ENCODE peak calls at places on chromosomes 7 and 10, in six cellular contexts. One of them, this sample, is unnamed.
A peak's percentile ranks its signal among the peaks of the same experiment; 100 is the strongest.

GRCh38 chr7:30080818-30081217 is 52.6 kb downstream of the PLEKHA8 start:
- DNase-seq in HCT116: no peak
- DNase-seq in tibial artery: no peak
- DNase-seq in CD4-positive, alpha-beta T cell: no peak
- DNase-seq in mammary epithelial cell: no peak
- DNase-seq in SK-N-SH: no peak
- DNase-seq in this sample: no peak

GRCh38 chr10:16049775-16050174 is 189.5 kb upstream of the MINDY3 start:
- DNase-seq in HCT116: no peak
- DNase-seq in tibial artery: no peak
- DNase-seq in CD4-positive, alpha-beta T cell: no peak
- DNase-seq in mammary epithelial cell: peak; percentile 32
- DNase-seq in SK-N-SH: no peak
- DNase-seq in this sample: no peak

GRCh38 chr7:159012353-159013069 is 132.2 kb downstream of the VIPR2 start:
- DNase-seq in HCT116: no peak
- DNase-seq in tibial artery: peak; percentile 80
- DNase-seq in CD4-positive, alpha-beta T cell: no peak
- DNase-seq in mammary epithelial cell: no peak
- DNase-seq in SK-N-SH: no peak
- DNase-seq in this sample: no peak

GRCh38 chr10:7563770-7564169 is 103.0 kb downstream of the ITIH5 start:
- DNase-seq in HCT116: no peak
- DNase-seq in tibial artery: no peak
- DNase-seq in CD4-positive, alpha-beta T cell: no peak
- DNase-seq in mammary epithelial cell: no peak
- DNase-seq in SK-N-SH: no peak
- DNase-seq in this sample: no peak

GRCh38 chr7:57819491-57819981 is 369.6 kb downstream of the ZNF716 start:
- DNase-seq in HCT116: no peak
- DNase-seq in tibial artery: no peak
- DNase-seq in CD4-positive, alpha-beta T cell: no peak
- DNase-seq in mammary epithelial cell: no peak
- DNase-seq in SK-N-SH: peak; percentile 51
- DNase-seq in this sample: no peak

GRCh38 chr10:34480345-34480744 is 334.8 kb downstream of the PARD3 start:
- DNase-seq in HCT116: no peak
- DNase-seq in tibial artery: no peak
- DNase-seq in CD4-positive, alpha-beta T cell: no peak
- DNase-seq in mammary epithelial cell: no peak
- DNase-seq in SK-N-SH: no peak
- DNase-seq in this sample: no peak

GRCh38 chr7:47979832-47980181 is 392 bp upstream of the HUS1 start:
- DNase-seq in HCT116: no peak
- DNase-seq in tibial artery: no peak
- DNase-seq in CD4-positive, alpha-beta T cell: no peak
- DNase-seq in mammary epithelial cell: peak; percentile 9
- DNase-seq in SK-N-SH: no peak
- DNase-seq in this sample: no peak

GRCh38 chr10:97278491-97278989 is 13.9 kb downstream of the ARHGAP19 start:
- DNase-seq in HCT116: peak; percentile 33
- DNase-seq in tibial artery: no peak
- DNase-seq in CD4-positive, alpha-beta T cell: no peak
- DNase-seq in mammary epithelial cell: peak; percentile 36
- DNase-seq in SK-N-SH: peak; percentile 61
- DNase-seq in this sample: peak; percentile 57

GRCh38 chr10:110460111-110460809 is 37.4 kb upstream of the DUSP5 start:
- DNase-seq in HCT116: no peak
- DNase-seq in tibial artery: peak; percentile 23
- DNase-seq in CD4-positive, alpha-beta T cell: peak; percentile 14
- DNase-seq in mammary epithelial cell: no peak
- DNase-seq in SK-N-SH: peak; percentile 80
- DNase-seq in this sample: peak; percentile 69

GRCh38 chr7:38242814-38243213 is 30.6 kb downstream of the TARP start:
- DNase-seq in HCT116: no peak
- DNase-seq in tibial artery: no peak
- DNase-seq in CD4-positive, alpha-beta T cell: no peak
- DNase-seq in mammary epithelial cell: no peak
- DNase-seq in SK-N-SH: no peak
- DNase-seq in this sample: no peak

GRCh38 chr7:117219485-117219884 is 103.4 kb downstream of the WNT2 start:
- DNase-seq in HCT116: no peak
- DNase-seq in tibial artery: no peak
- DNase-seq in CD4-positive, alpha-beta T cell: no peak
- DNase-seq in mammary epithelial cell: peak; percentile 12
- DNase-seq in SK-N-SH: no peak
- DNase-seq in this sample: no peak

GRCh38 chr10:18214692-18215563 is 74.7 kb downstream of the CACNB2 start:
- DNase-seq in HCT116: no peak
- DNase-seq in tibial artery: peak; percentile 53
- DNase-seq in CD4-positive, alpha-beta T cell: no peak
- DNase-seq in mammary epithelial cell: peak; percentile 17
- DNase-seq in SK-N-SH: peak; percentile 46
- DNase-seq in this sample: no peak

GRCh38 chr7:34061175-34061574 is 155.8 kb downstream of the BMPER start:
- DNase-seq in HCT116: no peak
- DNase-seq in tibial artery: no peak
- DNase-seq in CD4-positive, alpha-beta T cell: no peak
- DNase-seq in mammary epithelial cell: peak; percentile 87
- DNase-seq in SK-N-SH: no peak
- DNase-seq in this sample: peak; percentile 61

GRCh38 chr7:104791065-104791464 is 222.9 kb upstream of the KMT2E start:
- DNase-seq in HCT116: no peak
- DNase-seq in tibial artery: no peak
- DNase-seq in CD4-positive, alpha-beta T cell: no peak
- DNase-seq in mammary epithelial cell: peak; percentile 48
- DNase-seq in SK-N-SH: no peak
- DNase-seq in this sample: no peak

GRCh38 chr7:97639036-97639435 is 92.8 kb upstream of the TAC1 start:
- DNase-seq in HCT116: no peak
- DNase-seq in tibial artery: no peak
- DNase-seq in CD4-positive, alpha-beta T cell: no peak
- DNase-seq in mammary epithelial cell: peak; percentile 20
- DNase-seq in SK-N-SH: no peak
- DNase-seq in this sample: no peak

GRCh38 chr7:157436763-157437480 is 100.1 kb downstream of the DNAJB6 start:
- DNase-seq in HCT116: no peak
- DNase-seq in tibial artery: no peak
- DNase-seq in CD4-positive, alpha-beta T cell: no peak
- DNase-seq in mammary epithelial cell: no peak
- DNase-seq in SK-N-SH: no peak
- DNase-seq in this sample: no peak

GRCh38 chr7:6294839-6295238 is 22.4 kb upstream of the CYTH3 start:
- DNase-seq in HCT116: no peak
- DNase-seq in tibial artery: no peak
- DNase-seq in CD4-positive, alpha-beta T cell: no peak
- DNase-seq in mammary epithelial cell: no peak
- DNase-seq in SK-N-SH: no peak
- DNase-seq in this sample: no peak

GRCh38 chr10:17454181-17454800 is at the start of gene ST8SIA6:
- DNase-seq in HCT116: no peak
- DNase-seq in tibial artery: no peak
- DNase-seq in CD4-positive, alpha-beta T cell: peak; percentile 43
- DNase-seq in mammary epithelial cell: peak; percentile 42
- DNase-seq in SK-N-SH: peak; percentile 86
- DNase-seq in this sample: peak; percentile 52

GRCh38 chr7:36032362-36032818 is 120.7 kb upstream of the EEPD1 start:
- DNase-seq in HCT116: no peak
- DNase-seq in tibial artery: no peak
- DNase-seq in CD4-positive, alpha-beta T cell: no peak
- DNase-seq in mammary epithelial cell: peak; percentile 8
- DNase-seq in SK-N-SH: no peak
- DNase-seq in this sample: peak; percentile 81

GRCh38 chr7:47195641-47196040 is 386.3 kb downstream of the TNS3 start:
- DNase-seq in HCT116: peak; percentile 21
- DNase-seq in tibial artery: no peak
- DNase-seq in CD4-positive, alpha-beta T cell: no peak
- DNase-seq in mammary epithelial cell: no peak
- DNase-seq in SK-N-SH: peak; percentile 34
- DNase-seq in this sample: no peak

GRCh38 chr10:102334106-102334505 is 61.4 kb upstream of the NFKB2 start:
- DNase-seq in HCT116: no peak
- DNase-seq in tibial artery: no peak
- DNase-seq in CD4-positive, alpha-beta T cell: no peak
- DNase-seq in mammary epithelial cell: no peak
- DNase-seq in SK-N-SH: peak; percentile 54
- DNase-seq in this sample: no peak

GRCh38 chr10:132851451-132851850 is 65.5 kb upstream of the NKX6-2 start:
- DNase-seq in HCT116: no peak
- DNase-seq in tibial artery: no peak
- DNase-seq in CD4-positive, alpha-beta T cell: no peak
- DNase-seq in mammary epithelial cell: no peak
- DNase-seq in SK-N-SH: no peak
- DNase-seq in this sample: no peak

GRCh38 chr10:48744587-48744986 is 59.9 kb downstream of the WDFY4 start:
- DNase-seq in HCT116: no peak
- DNase-seq in tibial artery: no peak
- DNase-seq in CD4-positive, alpha-beta T cell: no peak
- DNase-seq in mammary epithelial cell: no peak
- DNase-seq in SK-N-SH: no peak
- DNase-seq in this sample: no peak

GRCh38 chr10:133276435-133277201 is at the start of gene ADAM8:
- DNase-seq in HCT116: no peak
- DNase-seq in tibial artery: no peak
- DNase-seq in CD4-positive, alpha-beta T cell: peak; percentile 62
- DNase-seq in mammary epithelial cell: no peak
- DNase-seq in SK-N-SH: peak; percentile 72
- DNase-seq in this sample: peak; percentile 70

GRCh38 chr10:102342462-102342861 is 53.0 kb upstream of the NFKB2 start:
- DNase-seq in HCT116: no peak
- DNase-seq in tibial artery: no peak
- DNase-seq in CD4-positive, alpha-beta T cell: no peak
- DNase-seq in mammary epithelial cell: peak; percentile 49
- DNase-seq in SK-N-SH: no peak
- DNase-seq in this sample: no peak

GRCh38 chr10:68462536-68462935 is 9.2 kb downstream of the DNA2 start:
- DNase-seq in HCT116: no peak
- DNase-seq in tibial artery: no peak
- DNase-seq in CD4-positive, alpha-beta T cell: no peak
- DNase-seq in mammary epithelial cell: no peak
- DNase-seq in SK-N-SH: no peak
- DNase-seq in this sample: no peak

GRCh38 chr7:106059556-106059955 is 52.6 kb downstream of the SYPL1 start:
- DNase-seq in HCT116: no peak
- DNase-seq in tibial artery: no peak
- DNase-seq in CD4-positive, alpha-beta T cell: no peak
- DNase-seq in mammary epithelial cell: no peak
- DNase-seq in SK-N-SH: no peak
- DNase-seq in this sample: no peak
- H3K27ac ChIP-seq in HCT116: no peak overlapping the region
- H3K27ac ChIP-seq in tibial artery: no peak overlapping the region
- H3K27ac ChIP-seq in CD4-positive, alpha-beta T cell: no peak overlapping the region
- H3K27ac ChIP-seq in mammary epithelial cell: peak overlapping the region; percentile 12
- H3K27ac ChIP-seq in SK-N-SH: no peak overlapping the region
- H3K27ac ChIP-seq in this sample: no peak overlapping the region

GRCh38 chr10:93384006-93384405 is 98.1 kb downstream of the MYOF start:
- DNase-seq in HCT116: peak; percentile 93
- DNase-seq in tibial artery: no peak
- DNase-seq in CD4-positive, alpha-beta T cell: no peak
- DNase-seq in mammary epithelial cell: peak; percentile 100
- DNase-seq in SK-N-SH: no peak
- DNase-seq in this sample: peak; percentile 85
- H3K27ac ChIP-seq in HCT116: peak overlapping the region; percentile 87
- H3K27ac ChIP-seq in tibial artery: peak overlapping the region; percentile 72
- H3K27ac ChIP-seq in CD4-positive, alpha-beta T cell: no peak overlapping the region
- H3K27ac ChIP-seq in mammary epithelial cell: peak overlapping the region; percentile 98
- H3K27ac ChIP-seq in SK-N-SH: peak overlapping the region; percentile 96
- H3K27ac ChIP-seq in this sample: peak overlapping the region; percentile 98

GRCh38 chr10:114879541-114880158 is 58.1 kb downstream of the FHIP2A start:
- DNase-seq in HCT116: peak; percentile 43
- DNase-seq in tibial artery: no peak
- DNase-seq in CD4-positive, alpha-beta T cell: peak; percentile 27
- DNase-seq in mammary epithelial cell: no peak
- DNase-seq in SK-N-SH: peak; percentile 36
- DNase-seq in this sample: no peak

GRCh38 chr10:114885430-114885829 is 52.6 kb upstream of the TRUB1 start:
- DNase-seq in HCT116: no peak
- DNase-seq in tibial artery: no peak
- DNase-seq in CD4-positive, alpha-beta T cell: no peak
- DNase-seq in mammary epithelial cell: no peak
- DNase-seq in SK-N-SH: peak; percentile 38
- DNase-seq in this sample: no peak

GRCh38 chr10:114881462-114881861 is 56.5 kb upstream of the TRUB1 start:
- DNase-seq in HCT116: no peak
- DNase-seq in tibial artery: no peak
- DNase-seq in CD4-positive, alpha-beta T cell: no peak
- DNase-seq in mammary epithelial cell: no peak
- DNase-seq in SK-N-SH: no peak
- DNase-seq in this sample: no peak

GRCh38 chr10:114879093-114879492 is 57.5 kb downstream of the FHIP2A start:
- DNase-seq in HCT116: no peak
- DNase-seq in tibial artery: no peak
- DNase-seq in CD4-positive, alpha-beta T cell: no peak
- DNase-seq in mammary epithelial cell: no peak
- DNase-seq in SK-N-SH: no peak
- DNase-seq in this sample: no peak

GRCh38 chr10:114881916-114882315 is 56.1 kb upstream of the TRUB1 start:
- DNase-seq in HCT116: no peak
- DNase-seq in tibial artery: no peak
- DNase-seq in CD4-positive, alpha-beta T cell: no peak
- DNase-seq in mammary epithelial cell: no peak
- DNase-seq in SK-N-SH: no peak
- DNase-seq in this sample: no peak
- H3K27ac ChIP-seq in HCT116: no peak overlapping the region
- H3K27ac ChIP-seq in tibial artery: no peak overlapping the region
- H3K27ac ChIP-seq in CD4-positive, alpha-beta T cell: no peak overlapping the region
- H3K27ac ChIP-seq in mammary epithelial cell: no peak overlapping the region
- H3K27ac ChIP-seq in SK-N-SH: no peak overlapping the region
- H3K27ac ChIP-seq in this sample: no peak overlapping the region

GRCh38 chr10:72598769-72599701 is 26.8 kb downstream of the MICU1 start:
- DNase-seq in HCT116: no peak
- DNase-seq in tibial artery: no peak
- DNase-seq in CD4-positive, alpha-beta T cell: no peak
- DNase-seq in mammary epithelial cell: no peak
- DNase-seq in SK-N-SH: peak; percentile 50
- DNase-seq in this sample: no peak
- H3K27ac ChIP-seq in HCT116: no peak overlapping the region
- H3K27ac ChIP-seq in tibial artery: no peak overlapping the region
- H3K27ac ChIP-seq in CD4-positive, alpha-beta T cell: no peak overlapping the region
- H3K27ac ChIP-seq in mammary epithelial cell: no peak overlapping the region
- H3K27ac ChIP-seq in SK-N-SH: no peak overlapping the region
- H3K27ac ChIP-seq in this sample: no peak overlapping the region

DNA sequence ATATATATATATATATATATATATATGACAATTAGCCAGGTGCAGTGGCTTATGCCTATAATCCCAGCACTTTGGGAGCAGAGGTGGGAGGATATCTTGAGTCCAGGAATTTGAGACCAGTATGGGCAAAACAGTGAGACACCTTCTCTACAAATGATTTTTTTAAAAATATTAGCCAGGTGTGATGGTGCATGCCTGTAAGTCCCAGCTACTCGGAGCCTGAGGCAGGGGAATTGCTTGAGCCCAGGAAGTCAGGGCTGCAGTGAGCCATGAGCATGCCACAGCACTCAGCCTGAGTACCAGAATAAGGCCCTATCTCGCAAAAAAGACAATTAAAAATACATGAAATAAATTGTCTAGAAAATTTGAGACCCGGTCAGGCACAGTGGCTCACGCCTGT is 47.2 kb upstream of the MSRB2 start:
- DNase-seq in HCT116: no peak
- DNase-seq in tibial artery: no peak
- DNase-seq in CD4-positive, alpha-beta T cell: no peak
- DNase-seq in mammary epithelial cell: no peak
- DNase-seq in SK-N-SH: no peak
- DNase-seq in this sample: no peak
- H3K27ac ChIP-seq in HCT116: no peak overlapping the region
- H3K27ac ChIP-seq in tibial artery: no peak overlapping the region
- H3K27ac ChIP-seq in CD4-positive, alpha-beta T cell: no peak overlapping the region
- H3K27ac ChIP-seq in mammary epithelial cell: no peak overlapping the region
- H3K27ac ChIP-seq in SK-N-SH: no peak overlapping the region
- H3K27ac ChIP-seq in this sample: no peak overlapping the region

This sample was measured in PC-9.